ENCODE peak calls at places on chromosomes 3 and 15, in four cellular contexts. U is mammary epithelial cell, H is breast epithelium, Y is sigmoid colon. E is an unnamed sample. For H3K4me1, the result is how much of the 10 kb centered on the place peaks cover.

GRCh38 chr15:67521770-67522568 is 1.0 kb downstream of the C15orf61 start:
- DNase-seq in U (peak), H (no peak), Y (no peak), E (no peak)

GRCh38 chr3:46901591-46902187 is 24.2 kb downstream of the PTH1R start:
- DNase-seq in U (no peak), H (no peak), Y (no peak), E (peak)

GRCh38 chr15:35743320-35743719 is 197.4 kb upstream of the DPH6 start:
- DNase-seq in U (no peak), H (no peak), Y (no peak), E (no peak)

GRCh38 chr3:194572131-194572789 is 61.0 kb downstream of the TMEM44 start:
- DNase-seq in U (peak), H (peak), Y (peak), E (no peak)

GRCh38 chr3:61936344-61936937 is 375.1 kb downstream of the PTPRG start:
- DNase-seq in U (no peak), H (no peak), Y (no peak), E (no peak)

GRCh38 chr3:53224026-53224425 is 31.8 kb downstream of the TKT start:
- DNase-seq in U (no peak), H (no peak), Y (no peak), E (no peak)

GRCh38 chr3:48467110-48467454 is 20.5 kb downstream of the ATRIP start:
- DNase-seq in U (no peak), H (no peak), Y (peak), E (no peak)

GRCh38 chr3:141050913-141051632 is at the start of gene SPSB4:
- DNase-seq in U (peak), H (no peak), Y (peak), E (no peak)

GRCh38 chr3:122021037-122021436 is 1.0 kb downstream of the ILDR1 start:
- DNase-seq in U (no peak), H (no peak), Y (no peak), E (no peak)

GRCh38 chr3:147404800-147405551 is 1.4 kb downstream of the ZIC4 start:
- DNase-seq in U (no peak), H (no peak), Y (no peak), E (no peak)

GRCh38 chr3:169344465-169344864 is 319.0 kb downstream of the MECOM start:
- DNase-seq in U (peak), H (no peak), Y (no peak), E (no peak)

DNA sequence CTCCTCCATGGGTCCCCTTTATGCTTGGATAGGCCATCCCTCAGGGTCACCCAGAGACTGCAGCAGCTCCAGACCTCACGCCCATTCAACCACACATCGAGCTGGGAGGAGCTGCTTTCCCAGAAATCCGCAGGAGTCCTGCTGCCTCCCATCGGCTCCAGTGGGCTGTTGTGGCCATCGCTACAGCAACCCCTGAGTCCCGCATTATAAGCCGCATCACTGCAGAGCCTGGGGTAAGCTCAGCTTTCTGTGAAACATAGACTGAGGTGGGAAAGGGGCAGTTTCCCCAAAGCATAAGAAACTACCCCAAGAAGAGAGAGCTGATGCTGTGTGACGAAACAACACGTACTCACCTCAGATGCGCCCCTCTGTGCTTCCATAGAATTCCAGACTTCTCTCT is 35.7 kb downstream of the MRPL46 start:
- DNase-seq in U (no peak), H (no peak), Y (no peak), E (no peak)
- TF ChIP-seq CTCF in U (no peak), H (no peak), Y (no peak), E (no peak)

GRCh38 chr15:63532307-63532744 is 27.9 kb downstream of the USP3 start:
- DNase-seq in U (no peak), H (no peak), Y (no peak), E (no peak)
- H3K4me1 ChIP-seq in U (under half), H (under half), Y (under half), E (under half)

DNA sequence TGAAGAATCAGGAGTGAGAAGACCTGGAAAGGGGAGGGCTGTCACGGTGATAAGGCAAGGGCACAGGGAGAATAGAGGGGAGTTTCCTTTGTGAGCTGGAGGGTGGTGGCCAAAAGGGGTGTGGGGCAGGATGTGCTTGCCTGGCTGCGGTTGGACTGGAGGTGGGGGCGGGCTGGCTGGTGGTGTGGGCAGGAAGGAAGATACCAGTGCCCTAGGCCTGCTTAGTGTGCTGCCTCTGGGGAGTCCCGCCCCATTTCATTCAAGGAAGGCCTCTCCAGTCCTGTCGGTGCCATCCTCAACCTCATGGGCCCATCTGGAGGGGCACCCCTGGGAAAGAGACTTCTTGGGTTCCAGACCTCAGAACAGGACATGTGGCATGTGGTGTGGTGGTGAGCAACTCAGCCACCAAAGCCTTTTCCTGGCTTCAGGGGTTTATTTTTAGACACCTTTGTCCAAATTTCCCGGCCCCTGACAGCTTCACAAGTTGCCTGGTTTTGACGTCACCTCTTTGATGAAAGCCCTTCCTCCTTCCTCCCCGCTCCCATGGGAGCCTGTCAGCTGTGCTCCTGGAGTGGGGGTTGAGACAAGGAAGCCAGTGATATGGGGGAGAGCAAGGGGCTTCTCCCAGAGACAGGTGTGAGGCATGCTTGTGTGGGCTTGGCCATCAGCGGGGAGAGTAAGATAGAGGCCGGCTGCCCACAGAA is 15.6 kb downstream of the TEX264 start:
- DNase-seq in U (peak), H (no peak), Y (no peak), E (no peak)
- H3K27ac ChIP-seq in U (no peak), H (peak), Y (peak), E (no peak)

DNA sequence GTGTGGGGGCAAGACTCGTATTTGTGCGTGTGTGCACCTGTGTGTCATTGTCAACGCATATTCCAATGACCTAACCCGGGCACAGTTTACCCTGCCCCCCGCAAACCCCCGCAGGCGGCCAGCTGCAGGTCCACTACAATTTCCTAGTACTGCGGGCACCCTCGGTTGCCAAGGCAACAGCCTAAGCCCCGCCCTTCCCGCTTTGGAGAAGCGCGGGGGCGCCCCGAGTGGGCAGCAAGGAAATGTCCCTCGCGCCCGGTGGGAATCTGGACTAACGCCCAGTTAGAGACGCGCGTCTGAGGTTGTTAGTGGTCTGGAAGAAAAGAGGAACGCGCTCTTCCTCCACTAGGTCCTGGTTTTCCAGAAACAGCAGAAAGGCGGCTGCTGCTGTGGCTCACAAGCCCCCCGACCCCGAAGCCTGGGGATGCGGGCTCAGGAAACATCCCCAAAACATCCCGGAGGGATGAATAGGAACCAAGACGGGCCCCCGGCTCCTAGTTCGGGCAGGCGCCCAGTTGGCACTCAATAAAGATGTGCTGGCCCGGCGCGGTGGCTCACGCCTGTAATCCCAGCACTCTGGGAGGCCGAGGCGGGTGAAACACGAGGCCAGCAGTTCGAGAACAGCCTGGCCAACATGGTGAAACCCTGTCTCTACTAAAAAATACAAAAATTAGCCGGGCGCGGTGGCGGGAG is 1.1 kb downstream of the ABHD14A start:
- DNase-seq in U (no peak), H (peak), Y (peak), E (no peak)
- TF ChIP-seq CTCF in U (no peak), H (no peak), Y (no peak), E (no peak)

GRCh38 chr3:128275316-128276150 is 122.3 kb downstream of the EEFSEC start:
- DNase-seq in U (peak), H (no peak), Y (no peak), E (no peak)
- H3K4me1 ChIP-seq in U (under half), H (under half), Y (under half), E (under half)

GRCh38 chr15:75620043-75620775 is 5.3 kb downstream of the SNUPN start:
- DNase-seq in U (peak), H (no peak), Y (peak), E (no peak)
- H3K27ac ChIP-seq in U (peak), H (peak), Y (peak), E (peak)

GRCh38 chr3:72043212-72044133 is 258.5 kb upstream of the PROK2 start:
- DNase-seq in U (no peak), H (no peak), Y (no peak), E (no peak)

GRCh38 chr3:72039677-72040076 is 254.7 kb upstream of the PROK2 start:
- DNase-seq in U (no peak), H (no peak), Y (no peak), E (no peak)

GRCh38 chr3:72042397-72043211 is 257.7 kb upstream of the PROK2 start:
- DNase-seq in U (no peak), H (no peak), Y (no peak), E (no peak)

GRCh38 chr3:72044231-72044935 is 259.4 kb upstream of the PROK2 start:
- DNase-seq in U (no peak), H (no peak), Y (no peak), E (no peak)

DNA sequence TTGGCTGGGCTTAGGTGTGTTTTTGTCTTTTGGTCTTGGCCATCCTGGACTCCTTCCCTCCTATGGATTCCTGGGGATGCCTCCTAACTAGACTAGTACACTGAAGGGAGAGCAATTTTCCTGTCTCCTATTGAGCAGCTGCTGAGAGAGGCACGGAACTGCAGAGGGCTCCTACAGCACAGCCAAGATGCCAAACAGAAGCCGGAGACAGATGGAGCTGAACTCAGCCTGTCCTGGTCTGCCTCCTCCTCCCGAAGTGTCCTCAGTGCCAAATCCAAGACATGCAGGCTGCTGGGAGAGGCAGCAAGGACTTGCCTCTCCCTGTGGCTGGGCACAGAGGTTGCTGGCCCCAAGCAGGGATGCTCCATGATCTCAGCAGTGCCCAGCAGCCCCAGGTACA is 256.6 kb upstream of the PROK2 start:
- DNase-seq in U (no peak), H (no peak), Y (peak), E (no peak)
- TF ChIP-seq CTCF in U (peak), H (no peak), Y (peak), E (no peak)

GRCh38 chr3:15629860-15630597 is 28.5 kb downstream of the BTD start:
- DNase-seq in U (peak), H (peak), Y (peak), E (no peak)
- H3K4me1 ChIP-seq in U (under half), H (under half), Y (under half), E (under half)

E was measured in RWPE2.